ENCODE peak calls at places on chromosome 20, in six cellular contexts. One of them, this sample, is unnamed.

GRCh38 chr20:33882481-33882880 is 71.3 kb downstream of the CHMP4B start:
- DNase-seq in H1: no peak
- DNase-seq in IMR-90: no peak
- DNase-seq in neuronal stem cell: no peak
- DNase-seq in mesenchymal stem cell: no peak
- DNase-seq in trophoblast cell: no peak
- DNase-seq in this sample: no peak

GRCh38 chr20:38453941-38454340 is 18.7 kb upstream of the RALGAPB start:
- DNase-seq in H1: no peak
- DNase-seq in IMR-90: no peak
- DNase-seq in neuronal stem cell: no peak
- DNase-seq in mesenchymal stem cell: no peak
- DNase-seq in trophoblast cell: peak; percentile 69
- DNase-seq in this sample: no peak

GRCh38 chr20:25032065-25032477 is 25.9 kb downstream of the ACSS1 start:
- DNase-seq in H1: no peak
- DNase-seq in IMR-90: no peak
- DNase-seq in neuronal stem cell: no peak
- DNase-seq in mesenchymal stem cell: no peak
- DNase-seq in trophoblast cell: no peak
- DNase-seq in this sample: no peak

GRCh38 chr20:49846206-49846807 is 33.7 kb downstream of the SLC9A8 start:
- DNase-seq in H1: no peak
- DNase-seq in IMR-90: peak; percentile 58
- DNase-seq in neuronal stem cell: peak; percentile 49
- DNase-seq in mesenchymal stem cell: peak; percentile 66
- DNase-seq in trophoblast cell: peak; percentile 77
- DNase-seq in this sample: no peak

GRCh38 chr20:52160805-52161204 is 30.8 kb downstream of the ZFP64 start:
- DNase-seq in H1: no peak
- DNase-seq in IMR-90: no peak
- DNase-seq in neuronal stem cell: no peak
- DNase-seq in mesenchymal stem cell: no peak
- DNase-seq in trophoblast cell: no peak
- DNase-seq in this sample: no peak

GRCh38 chr20:61015602-61016001 is 236.5 kb upstream of the CDH4 start:
- DNase-seq in H1: no peak
- DNase-seq in IMR-90: no peak
- DNase-seq in neuronal stem cell: no peak
- DNase-seq in mesenchymal stem cell: no peak
- DNase-seq in trophoblast cell: no peak
- DNase-seq in this sample: no peak

GRCh38 chr20:21702553-21703467 is 2.7 kb upstream of the PAX1 start:
- DNase-seq in H1: peak; percentile 98
- DNase-seq in IMR-90: peak; percentile 3
- DNase-seq in neuronal stem cell: peak; percentile 86
- DNase-seq in mesenchymal stem cell: peak; percentile 11
- DNase-seq in trophoblast cell: peak; percentile 50
- DNase-seq in this sample: peak; percentile 91

GRCh38 chr20:717271-717670 is 41.7 kb upstream of the SCRT2 start:
- DNase-seq in H1: no peak
- DNase-seq in IMR-90: no peak
- DNase-seq in neuronal stem cell: no peak
- DNase-seq in mesenchymal stem cell: no peak
- DNase-seq in trophoblast cell: no peak
- DNase-seq in this sample: no peak

GRCh38 chr20:40173877-40174276 is 515.2 kb downstream of the MAFB start:
- DNase-seq in H1: no peak
- DNase-seq in IMR-90: no peak
- DNase-seq in neuronal stem cell: no peak
- DNase-seq in mesenchymal stem cell: no peak
- DNase-seq in trophoblast cell: no peak
- DNase-seq in this sample: no peak

GRCh38 chr20:40777653-40778052 is 88.6 kb upstream of the MAFB start:
- DNase-seq in H1: no peak
- DNase-seq in IMR-90: no peak
- DNase-seq in neuronal stem cell: no peak
- DNase-seq in mesenchymal stem cell: no peak
- DNase-seq in trophoblast cell: no peak
- DNase-seq in this sample: no peak

GRCh38 chr20:57203204-57203603 is 63.2 kb downstream of the BMP7 start:
- DNase-seq in H1: no peak
- DNase-seq in IMR-90: no peak
- DNase-seq in neuronal stem cell: no peak
- DNase-seq in mesenchymal stem cell: no peak
- DNase-seq in trophoblast cell: no peak
- DNase-seq in this sample: no peak

GRCh38 chr20:20217626-20218025 is 150.3 kb upstream of the INSM1 start:
- DNase-seq in H1: no peak
- DNase-seq in IMR-90: no peak
- DNase-seq in neuronal stem cell: peak; percentile 43
- DNase-seq in mesenchymal stem cell: no peak
- DNase-seq in trophoblast cell: no peak
- DNase-seq in this sample: no peak

GRCh38 chr20:17650816-17651760 is 31.0 kb downstream of the RRBP1 start:
- DNase-seq in H1: no peak
- DNase-seq in IMR-90: peak; percentile 59
- DNase-seq in neuronal stem cell: no peak
- DNase-seq in mesenchymal stem cell: peak; percentile 51
- DNase-seq in trophoblast cell: no peak
- DNase-seq in this sample: no peak

GRCh38 chr20:44888226-44889103 is 3.0 kb downstream of the YWHAB start:
- DNase-seq in H1: no peak
- DNase-seq in IMR-90: no peak
- DNase-seq in neuronal stem cell: no peak
- DNase-seq in mesenchymal stem cell: peak; percentile 37
- DNase-seq in trophoblast cell: peak; percentile 94
- DNase-seq in this sample: no peak

GRCh38 chr20:19079536-19080299 is 132.7 kb upstream of the SLC24A3 start:
- DNase-seq in H1: peak; percentile 10
- DNase-seq in IMR-90: peak; percentile 9
- DNase-seq in neuronal stem cell: no peak
- DNase-seq in mesenchymal stem cell: no peak
- DNase-seq in trophoblast cell: no peak
- DNase-seq in this sample: no peak

GRCh38 chr20:57103146-57103800 is 163.2 kb downstream of the BMP7 start:
- DNase-seq in H1: no peak
- DNase-seq in IMR-90: no peak
- DNase-seq in neuronal stem cell: no peak
- DNase-seq in mesenchymal stem cell: no peak
- DNase-seq in trophoblast cell: no peak
- DNase-seq in this sample: no peak

GRCh38 chr20:14992071-14992654 is 654.8 kb upstream of the FLRT3 start:
- DNase-seq in H1: no peak
- DNase-seq in IMR-90: no peak
- DNase-seq in neuronal stem cell: no peak
- DNase-seq in mesenchymal stem cell: no peak
- DNase-seq in trophoblast cell: peak; percentile 40
- DNase-seq in this sample: no peak

GRCh38 chr20:38171301-38172010 is 6.4 kb upstream of the TGM2 start:
- DNase-seq in H1: no peak
- DNase-seq in IMR-90: peak; percentile 59
- DNase-seq in neuronal stem cell: no peak
- DNase-seq in mesenchymal stem cell: peak; percentile 94
- DNase-seq in trophoblast cell: no peak
- DNase-seq in this sample: no peak

GRCh38 chr20:61532736-61533135 is 280.7 kb downstream of the CDH4 start:
- DNase-seq in H1: no peak
- DNase-seq in IMR-90: no peak
- DNase-seq in neuronal stem cell: no peak
- DNase-seq in mesenchymal stem cell: no peak
- DNase-seq in trophoblast cell: no peak
- DNase-seq in this sample: no peak

GRCh38 chr20:35492352-35492751 is 37.0 kb downstream of the CEP250 start:
- DNase-seq in H1: no peak
- DNase-seq in IMR-90: no peak
- DNase-seq in neuronal stem cell: no peak
- DNase-seq in mesenchymal stem cell: no peak
- DNase-seq in trophoblast cell: no peak
- DNase-seq in this sample: no peak

GRCh38 chr20:25008388-25009217 is 16.1 kb upstream of the APMAP start:
- DNase-seq in H1: no peak
- DNase-seq in IMR-90: no peak
- DNase-seq in neuronal stem cell: no peak
- DNase-seq in mesenchymal stem cell: no peak
- DNase-seq in trophoblast cell: no peak
- DNase-seq in this sample: peak; percentile 3

GRCh38 chr20:2399390-2399789 is 18.7 kb downstream of the TGM6 start:
- DNase-seq in H1: no peak
- DNase-seq in IMR-90: no peak
- DNase-seq in neuronal stem cell: no peak
- DNase-seq in mesenchymal stem cell: no peak
- DNase-seq in trophoblast cell: no peak
- DNase-seq in this sample: no peak

GRCh38 chr20:54207743-54208491 is at the start of gene PFDN4:
- DNase-seq in H1: peak; percentile 91
- DNase-seq in IMR-90: peak; percentile 79
- DNase-seq in neuronal stem cell: peak; percentile 82
- DNase-seq in mesenchymal stem cell: peak; percentile 89
- DNase-seq in trophoblast cell: peak; percentile 92
- DNase-seq in this sample: peak; percentile 86
- H2BK5ac ChIP-seq in H1: peak within 1 kb of the TSS; percentile 100
- H2BK5ac ChIP-seq in IMR-90: peak within 1 kb of the TSS; percentile 100
- H2BK5ac ChIP-seq in neuronal stem cell: peak within 1 kb of the TSS; percentile 97
- H2BK5ac ChIP-seq in mesenchymal stem cell: peak within 1 kb of the TSS; percentile 100
- H2BK5ac ChIP-seq in trophoblast cell: peak within 1 kb of the TSS; percentile 100
- H2BK5ac ChIP-seq in this sample: peak within 1 kb of the TSS; percentile 100

GRCh38 chr20:23120936-23121765 is 35.0 kb upstream of the CD93 start:
- DNase-seq in H1: no peak
- DNase-seq in IMR-90: no peak
- DNase-seq in neuronal stem cell: no peak
- DNase-seq in mesenchymal stem cell: no peak
- DNase-seq in trophoblast cell: no peak
- DNase-seq in this sample: no peak
- H4K91ac ChIP-seq in H1: no peak overlapping the region
- H4K91ac ChIP-seq in IMR-90: no peak overlapping the region
- H4K91ac ChIP-seq in neuronal stem cell: no peak overlapping the region
- H4K91ac ChIP-seq in mesenchymal stem cell: no peak overlapping the region
- H4K91ac ChIP-seq in trophoblast cell: no peak overlapping the region
- H4K91ac ChIP-seq in this sample: no peak overlapping the region

GRCh38 chr20:32753731-32754130 is 8.5 kb upstream of the DNMT3B start:
- DNase-seq in H1: no peak
- DNase-seq in IMR-90: peak; percentile 19
- DNase-seq in neuronal stem cell: no peak
- DNase-seq in mesenchymal stem cell: no peak
- DNase-seq in trophoblast cell: no peak
- DNase-seq in this sample: no peak

GRCh38 chr20:32751309-32752020 is 8.2 kb upstream of the COMMD7 start:
- DNase-seq in H1: no peak
- DNase-seq in IMR-90: no peak
- DNase-seq in neuronal stem cell: no peak
- DNase-seq in mesenchymal stem cell: no peak
- DNase-seq in trophoblast cell: no peak
- DNase-seq in this sample: peak; percentile 69

GRCh38 chr20:32752021-32752457 is 8.8 kb upstream of the COMMD7 start:
- DNase-seq in H1: no peak
- DNase-seq in IMR-90: no peak
- DNase-seq in neuronal stem cell: no peak
- DNase-seq in mesenchymal stem cell: no peak
- DNase-seq in trophoblast cell: no peak
- DNase-seq in this sample: no peak

GRCh38 chr20:32752458-32753250 is 9.4 kb upstream of the COMMD7 start:
- DNase-seq in H1: no peak
- DNase-seq in IMR-90: peak; percentile 82
- DNase-seq in neuronal stem cell: no peak
- DNase-seq in mesenchymal stem cell: peak; percentile 80
- DNase-seq in trophoblast cell: peak; percentile 32
- DNase-seq in this sample: no peak

DNA sequence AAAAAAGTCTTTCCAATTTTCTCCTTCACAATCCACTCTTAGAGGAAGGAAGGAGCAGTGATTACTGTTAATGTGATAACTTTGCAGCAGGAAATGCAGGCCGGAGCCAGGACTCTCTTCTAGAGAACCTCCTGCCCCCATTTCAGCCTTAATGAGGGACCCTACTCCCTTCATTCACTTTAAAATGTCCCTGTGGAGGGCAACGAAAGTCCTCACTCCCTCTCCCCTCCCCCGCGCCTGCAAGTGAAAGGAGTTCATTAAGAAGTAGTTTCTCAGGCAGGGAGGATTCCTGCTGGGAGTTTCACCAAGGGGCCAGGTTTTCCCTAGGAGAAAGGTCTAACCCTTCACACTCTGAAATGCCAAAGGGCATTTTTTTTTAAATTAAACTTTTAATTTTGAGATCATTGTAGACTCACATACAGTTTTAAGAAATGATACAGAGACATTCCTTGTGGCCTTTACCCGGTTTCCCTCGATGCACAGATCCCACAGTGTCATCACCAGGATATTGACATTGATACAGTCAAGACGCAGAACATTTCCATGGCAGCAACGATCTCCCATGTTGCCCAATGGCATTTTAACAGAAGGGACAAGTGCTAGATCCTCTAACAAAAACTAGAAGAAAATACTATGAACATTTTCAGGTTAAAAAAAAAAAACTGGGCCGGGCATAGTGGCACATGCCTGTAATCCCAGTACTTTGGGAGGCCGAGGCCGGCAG is 6.8 kb upstream of the COMMD7 start:
- DNase-seq in H1: peak; percentile 77
- DNase-seq in IMR-90: no peak
- DNase-seq in neuronal stem cell: no peak
- DNase-seq in mesenchymal stem cell: peak; percentile 79
- DNase-seq in trophoblast cell: no peak
- DNase-seq in this sample: peak; percentile 93
- H2BK5ac ChIP-seq in H1: peak overlapping the region; percentile 99
- H2BK5ac ChIP-seq in IMR-90: no peak overlapping the region
- H2BK5ac ChIP-seq in neuronal stem cell: no peak overlapping the region
- H2BK5ac ChIP-seq in mesenchymal stem cell: no peak overlapping the region
- H2BK5ac ChIP-seq in trophoblast cell: no peak overlapping the region
- H2BK5ac ChIP-seq in this sample: no peak overlapping the region

DNA sequence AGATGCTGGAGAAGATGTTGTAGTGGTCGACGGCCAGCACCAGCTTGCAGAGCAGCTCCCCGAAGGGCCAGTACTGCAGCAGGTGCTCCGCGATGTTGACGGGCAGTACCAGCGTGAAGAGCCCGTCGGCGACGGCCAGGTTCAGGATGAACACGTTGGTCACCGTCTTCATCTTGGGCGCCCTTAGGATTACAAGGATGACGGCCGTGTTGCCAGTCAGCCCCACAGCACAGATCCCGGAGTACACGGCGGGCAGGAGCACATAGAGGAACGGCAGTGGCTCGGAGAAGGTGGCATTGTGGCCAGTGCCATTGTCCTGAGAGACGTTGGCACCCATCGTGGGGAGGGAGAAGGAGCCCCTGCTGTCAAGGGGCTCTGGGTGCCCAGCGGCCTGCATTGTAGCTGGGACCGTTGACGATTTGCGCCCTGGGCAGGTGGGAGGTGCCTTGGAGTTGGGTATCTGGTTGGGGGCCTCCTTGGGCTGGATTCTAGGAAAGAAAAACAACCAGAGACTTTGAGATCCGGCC is 867 bp downstream of the NPBWR2 start:
- DNase-seq in H1: peak; percentile 40
- DNase-seq in IMR-90: no peak
- DNase-seq in neuronal stem cell: no peak
- DNase-seq in mesenchymal stem cell: no peak
- DNase-seq in trophoblast cell: no peak
- DNase-seq in this sample: no peak
- H4K91ac ChIP-seq in H1: no peak overlapping the region
- H4K91ac ChIP-seq in IMR-90: no peak overlapping the region
- H4K91ac ChIP-seq in neuronal stem cell: no peak overlapping the region
- H4K91ac ChIP-seq in mesenchymal stem cell: no peak overlapping the region
- H4K91ac ChIP-seq in trophoblast cell: no peak overlapping the region
- H4K91ac ChIP-seq in this sample: no peak overlapping the region